ENCODE peak calls at places on chromosomes 7 and 10, in ten cellular contexts. I, R, A, O, P, V, W, Y, M and C are unnamed samples.

GRCh38 chr10:87092861-87093460 is 1.7 kb downstream of the GLUD1 start:
- DNase-seq in I (no peak), R (no peak), A (no peak), O (no peak), P (peak; percentile 89), V (no peak), W (peak; percentile 75), Y (no peak), M (no peak), C (no peak)

GRCh38 chr7:113775401-113775800 is 143.4 kb downstream of the PPP1R3A start:
- DNase-seq in I (no peak), R (no peak), A (no peak), O (no peak), P (no peak), V (no peak), W (no peak), Y (no peak), M (no peak), C (no peak)

GRCh38 chr10:6299234-6299633 is 96.5 kb downstream of the PFKFB3 start:
- DNase-seq in I (no peak), R (no peak), A (peak; percentile 32), O (no peak), P (no peak), V (no peak), W (peak; percentile 89), Y (no peak), M (no peak), C (no peak)

GRCh38 chr10:71314028-71314693 is 4.9 kb upstream of the SLC29A3 start:
- DNase-seq in I (peak; percentile 80), R (peak; percentile 35), A (peak; percentile 43), O (peak; percentile 40), P (peak; percentile 82), V (no peak), W (peak; percentile 50), Y (peak; percentile 46), M (peak; percentile 60), C (peak; percentile 68)

GRCh38 chr7:100544949-100545635 is 6.1 kb downstream of the AGFG2 start:
- DNase-seq in I (no peak), R (no peak), A (no peak), O (no peak), P (no peak), V (no peak), W (peak; percentile 51), Y (no peak), M (no peak), C (no peak)

GRCh38 chr7:146966274-146966673 is 849.7 kb downstream of the CNTNAP2 start:
- DNase-seq in I (no peak), R (no peak), A (no peak), O (no peak), P (no peak), V (no peak), W (no peak), Y (no peak), M (no peak), C (no peak)

GRCh38 chr7:128407751-128408708 is 1.8 kb downstream of the IMPDH1 start:
- DNase-seq in I (no peak), R (no peak), A (no peak), O (no peak), P (peak; percentile 52), V (no peak), W (no peak), Y (no peak), M (no peak), C (no peak)

GRCh38 chr10:88989824-88990527 is 622 bp upstream of the FAS start:
- DNase-seq in I (peak; percentile 77), R (peak; percentile 24), A (no peak), O (no peak), P (no peak), V (no peak), W (peak; percentile 47), Y (no peak), M (no peak), C (peak; percentile 64)

GRCh38 chr10:103470755-103471653 is 8.0 kb downstream of the CALHM3 start:
- DNase-seq in I (no peak), R (no peak), A (no peak), O (peak; percentile 65), P (no peak), V (peak; percentile 29), W (peak; percentile 42), Y (peak; percentile 67), M (peak; percentile 55), C (no peak)

GRCh38 chr10:52172581-52172980 is 141.5 kb upstream of the DKK1 start:
- DNase-seq in I (no peak), R (no peak), A (no peak), O (no peak), P (peak; percentile 17), V (no peak), W (peak; percentile 41), Y (no peak), M (no peak), C (no peak)

GRCh38 chr10:75211007-75211735 is 575 bp downstream of the VDAC2 start:
- DNase-seq in I (peak; percentile 58), R (no peak), A (no peak), O (no peak), P (no peak), V (no peak), W (peak; percentile 73), Y (peak; percentile 14), M (no peak), C (no peak)

GRCh38 chr10:119368581-119368980 is 161.2 kb downstream of the GRK5 start:
- DNase-seq in I (no peak), R (no peak), A (no peak), O (no peak), P (no peak), V (no peak), W (no peak), Y (no peak), M (no peak), C (no peak)

GRCh38 chr10:77290528-77291155 is 347.0 kb downstream of the KCNMA1 start:
- DNase-seq in I (peak; percentile 17), R (no peak), A (no peak), O (no peak), P (no peak), V (no peak), W (peak; percentile 95), Y (no peak), M (no peak), C (no peak)

GRCh38 chr10:132521041-132521465 is 16.5 kb upstream of the INPP5A start:
- DNase-seq in I (peak; percentile 66), R (no peak), A (no peak), O (no peak), P (no peak), V (no peak), W (no peak), Y (no peak), M (no peak), C (peak; percentile 45)

GRCh38 chr7:129005186-129005585 is 49.7 kb downstream of the TNPO3 start:
- DNase-seq in I (no peak), R (no peak), A (no peak), O (no peak), P (no peak), V (no peak), W (no peak), Y (no peak), M (no peak), C (no peak)

GRCh38 chr7:50628469-50629084 is 63.4 kb upstream of the DDC start:
- DNase-seq in I (no peak), R (no peak), A (no peak), O (no peak), P (peak; percentile 16), V (no peak), W (no peak), Y (no peak), M (no peak), C (no peak)

DNA sequence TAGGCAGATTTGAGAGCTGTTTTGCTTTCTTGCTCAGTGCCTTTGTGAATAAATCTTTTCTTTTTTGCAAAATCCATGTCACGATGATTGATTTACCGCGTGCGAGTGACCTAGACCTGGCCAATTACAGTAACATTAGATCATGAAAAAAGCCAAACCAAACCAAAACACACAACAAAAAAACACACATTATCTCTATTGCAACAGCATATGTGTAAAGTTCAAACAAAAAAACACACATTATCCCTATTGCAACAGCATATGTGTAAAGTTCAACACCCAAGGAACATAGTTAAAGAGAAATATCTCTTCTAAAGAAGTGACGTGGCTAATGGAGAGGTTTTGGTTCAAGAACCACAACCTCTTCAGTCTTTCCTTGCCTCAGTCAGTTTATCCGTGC is 342.6 kb upstream of the NRG3 start:
- DNase-seq in I (no peak), R (no peak), A (no peak), O (no peak), P (no peak), V (no peak), W (no peak), Y (no peak), M (no peak), C (no peak)
- H3K9me3 ChIP-seq in I (no peaks in the 10 kb centered on the region), R (no peaks in the 10 kb centered on the region), A (no peaks in the 10 kb centered on the region), O (peaks cover 21% of the 10 kb centered on the region), P (no peaks in the 10 kb centered on the region), V (no peaks in the 10 kb centered on the region), W (no peaks in the 10 kb centered on the region), Y (peaks cover 6% of the 10 kb centered on the region), M (no peaks in the 10 kb centered on the region), C (no peaks in the 10 kb centered on the region)

GRCh38 chr10:37821237-37821636 is 36.2 kb downstream of the ZNF248 start:
- DNase-seq in I (no peak), R (no peak), A (no peak), O (no peak), P (no peak), V (no peak), W (no peak), Y (no peak), M (no peak), C (no peak)
- H3K9me3 ChIP-seq in I (no peaks in the 10 kb centered on the region), R (no peaks in the 10 kb centered on the region), A (no peaks in the 10 kb centered on the region), O (peaks cover 82% of the 10 kb centered on the region), P (peaks cover 12% of the 10 kb centered on the region), V (peaks cover 33% of the 10 kb centered on the region), W (peaks cover 27% of the 10 kb centered on the region), Y (peaks cover 18% of the 10 kb centered on the region), M (peaks cover 4% of the 10 kb centered on the region), C (no peaks in the 10 kb centered on the region)

DNA sequence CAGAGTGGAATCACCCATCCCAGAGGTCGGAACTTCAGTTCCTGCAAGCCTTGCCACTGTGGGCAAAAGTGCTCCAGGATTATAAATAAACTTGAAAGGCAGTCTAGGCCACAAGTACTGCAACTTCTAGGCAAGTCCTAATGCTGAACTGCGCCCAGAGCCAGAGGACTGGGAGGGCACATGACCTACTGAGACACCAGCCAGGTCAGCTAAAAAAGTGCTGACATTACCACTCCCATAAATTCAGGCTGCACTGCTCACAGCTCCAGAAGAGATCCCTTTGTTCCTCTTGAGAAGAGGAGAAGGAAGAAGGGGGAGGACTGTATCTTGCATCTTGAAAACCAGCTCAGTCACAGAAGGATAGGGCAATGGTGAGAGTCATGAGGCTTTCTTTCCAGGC is 1084.1 kb upstream of the PHF14 start:
- DNase-seq in I (no peak), R (no peak), A (no peak), O (no peak), P (no peak), V (no peak), W (no peak), Y (no peak), M (no peak), C (no peak)
- H3K9me3 ChIP-seq in I (no peaks in the 10 kb centered on the region), R (no peaks in the 10 kb centered on the region), A (no peaks in the 10 kb centered on the region), O (peaks cover 34% of the 10 kb centered on the region), P (no peaks in the 10 kb centered on the region), V (no peaks in the 10 kb centered on the region), W (no peaks in the 10 kb centered on the region), Y (no peaks in the 10 kb centered on the region), M (no peaks in the 10 kb centered on the region), C (no peaks in the 10 kb centered on the region)

DNA sequence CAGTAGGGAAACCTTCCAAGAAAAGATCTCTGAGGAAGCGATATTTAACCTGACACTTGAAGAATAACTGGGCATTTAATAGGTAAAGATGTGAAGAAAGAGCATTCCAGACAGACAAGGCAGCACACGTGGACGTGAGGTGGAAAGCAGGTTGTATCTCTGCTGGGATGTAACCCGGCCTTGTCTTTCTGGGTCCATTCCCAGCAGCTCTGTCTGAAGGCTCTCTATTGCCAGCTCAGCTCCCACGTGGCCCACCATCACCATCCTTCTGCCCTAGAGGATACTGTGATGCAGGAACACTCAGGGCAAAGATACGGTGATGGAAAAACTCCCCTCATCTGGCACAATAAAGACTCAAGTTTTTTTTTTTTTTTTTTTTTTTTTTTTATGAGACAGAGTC is 137.7 kb downstream of the RSU1 start:
- DNase-seq in I (no peak), R (no peak), A (no peak), O (no peak), P (no peak), V (no peak), W (no peak), Y (no peak), M (no peak), C (no peak)
- H3K9me3 ChIP-seq in I (no peaks in the 10 kb centered on the region), R (no peaks in the 10 kb centered on the region), A (no peaks in the 10 kb centered on the region), O (no peaks in the 10 kb centered on the region), P (no peaks in the 10 kb centered on the region), V (no peaks in the 10 kb centered on the region), W (no peaks in the 10 kb centered on the region), Y (no peaks in the 10 kb centered on the region), M (no peaks in the 10 kb centered on the region), C (no peaks in the 10 kb centered on the region)